ENCODE peak calls at places on chromosomes 12 and 14, in four cellular contexts. C, V, U and F are unnamed samples.

GRCh38 chr12:91978143-91978542 is 167.5 kb downstream of the BTG1 start:
- DNase-seq in C (no peak), V (no peak), U (no peak), F (no peak)

GRCh38 chr14:22052795-22053194 is 379.2 kb upstream of the OR4E1 start:
- DNase-seq in C (no peak), V (no peak), U (no peak), F (no peak)

GRCh38 chr14:33404054-33404453 is 465.4 kb downstream of the NPAS3 start:
- DNase-seq in C (no peak), V (no peak), U (no peak), F (no peak)

GRCh38 chr12:5963515-5963914 is 18.5 kb upstream of the ANO2 start:
- DNase-seq in C (no peak), V (no peak), U (no peak), F (no peak)

GRCh38 chr14:94971750-94972149 is 185.6 kb downstream of the DICER1 start:
- DNase-seq in C (no peak), V (no peak), U (peak; percentile 38), F (no peak)

GRCh38 chr12:121765573-121765972 is 27.9 kb downstream of the RHOF start:
- DNase-seq in C (peak; percentile 58), V (no peak), U (no peak), F (peak; percentile 88)

GRCh38 chr12:7460375-7461259 is 16.7 kb upstream of the CD163L1 start:
- DNase-seq in C (peak; percentile 34), V (no peak), U (peak; percentile 54), F (no peak)

GRCh38 chr12:121214855-121215745 is 5.2 kb downstream of the P2RX4 start:
- DNase-seq in C (peak; percentile 75), V (no peak), U (no peak), F (peak; percentile 75)

GRCh38 chr14:62734831-62735230 is 310.4 kb downstream of the KCNH5 start:
- DNase-seq in C (no peak), V (no peak), U (no peak), F (no peak)

GRCh38 chr12:8687846-8688601 is 9.8 kb upstream of the RIMKLB start:
- DNase-seq in C (peak; percentile 27), V (peak; percentile 56), U (peak; percentile 29), F (peak; percentile 55)

GRCh38 chr12:53701518-53702264 is 25.6 kb downstream of the CALCOCO1 start:
- DNase-seq in C (peak; percentile 60), V (peak; percentile 80), U (peak; percentile 84), F (peak; percentile 30)

GRCh38 chr14:24071144-24071697 is at the start of gene CPNE6:
- DNase-seq in C (no peak), V (no peak), U (no peak), F (no peak)

GRCh38 chr12:97275261-97276197 is 187.1 kb upstream of the RMST start:
- DNase-seq in C (no peak), V (no peak), U (no peak), F (no peak)

GRCh38 chr14:102897299-102898027 is 25.0 kb upstream of the AMN start:
- DNase-seq in C (no peak), V (no peak), U (no peak), F (no peak)

GRCh38 chr12:55983229-55983849 is 9.5 kb downstream of the RAB5B start:
- DNase-seq in C (no peak), V (no peak), U (no peak), F (no peak)

GRCh38 chr12:57623811-57624390 is 9.1 kb downstream of the B4GALNT1 start:
- DNase-seq in C (no peak), V (no peak), U (no peak), F (no peak)

GRCh38 chr14:34461334-34462131 is 507 bp downstream of the SPTSSA start:
- DNase-seq in C (peak; percentile 13), V (peak; percentile 51), U (peak; percentile 65), F (no peak)

GRCh38 chr14:75417674-75418073 is 10.1 kb upstream of the JDP2 start:
- DNase-seq in C (no peak), V (no peak), U (no peak), F (no peak)

GRCh38 chr14:50003213-50004021 is 110.5 kb downstream of the ARF6 start:
- DNase-seq in C (peak; percentile 65), V (peak; percentile 87), U (peak; percentile 95), F (no peak)

GRCh38 chr14:99972748-99973466 is 92.3 kb upstream of the EVL start:
- DNase-seq in C (no peak), V (no peak), U (no peak), F (no peak)

GRCh38 chr14:81137316-81137715 is 83.4 kb downstream of the GTF2A1 start:
- DNase-seq in C (no peak), V (no peak), U (no peak), F (no peak)

GRCh38 chr12:114627393-114627792 is 56.6 kb downstream of the TBX3 start:
- DNase-seq in C (no peak), V (no peak), U (no peak), F (no peak)

GRCh38 chr12:530308-530707 is 70.6 kb downstream of the B4GALNT3 start:
- DNase-seq in C (no peak), V (no peak), U (no peak), F (no peak)

GRCh38 chr14:58100735-58101368 is 51.2 kb downstream of the ARMH4 start:
- DNase-seq in C (no peak), V (no peak), U (no peak), F (peak; percentile 42)

GRCh38 chr12:108371801-108372344 is 32.8 kb upstream of the CMKLR1 start:
- DNase-seq in C (no peak), V (peak; percentile 33), U (no peak), F (no peak)

GRCh38 chr12:12172106-12172511 is 94.7 kb downstream of the LRP6 start:
- DNase-seq in C (no peak), V (no peak), U (no peak), F (no peak)

GRCh38 chr12:28108599-28108998 is 81.7 kb upstream of the CCDC91 start:
- DNase-seq in C (no peak), V (no peak), U (no peak), F (no peak)

GRCh38 chr14:37791384-37792036 is 196.1 kb downstream of the TTC6 start:
- DNase-seq in C (no peak), V (no peak), U (no peak), F (no peak)

GRCh38 chr12:25121110-25121509 is 73.8 kb downstream of the DNAI7 start:
- DNase-seq in C (no peak), V (no peak), U (no peak), F (no peak)

GRCh38 chr12:25123126-25123525 is 71.8 kb downstream of the DNAI7 start:
- DNase-seq in C (no peak), V (no peak), U (no peak), F (no peak)

GRCh38 chr12:25121916-25122315 is 73.0 kb downstream of the DNAI7 start:
- DNase-seq in C (no peak), V (no peak), U (no peak), F (no peak)

GRCh38 chr12:25115677-25116076 is 79.3 kb downstream of the DNAI7 start:
- DNase-seq in C (no peak), V (no peak), U (no peak), F (no peak)

GRCh38 chr12:25119020-25119419 is 75.9 kb downstream of the DNAI7 start:
- DNase-seq in C (no peak), V (no peak), U (no peak), F (no peak)
- TF ChIP-seq CTCF in C (no peak), V (no peak), U (no peak), F (no peak)

GRCh38 chr12:100376166-100376565 is 19.3 kb downstream of the SLC17A8 start:
- DNase-seq in C (no peak), V (no peak), U (no peak), F (no peak)

GRCh38 chr12:100375023-100375737 is 18.3 kb downstream of the SLC17A8 start:
- DNase-seq in C (no peak), V (peak; percentile 34), U (peak; percentile 35), F (no peak)

GRCh38 chr12:100368066-100368465 is 11.2 kb downstream of the SLC17A8 start:
- DNase-seq in C (no peak), V (no peak), U (no peak), F (no peak)

GRCh38 chr12:100372846-100373245 is 16.0 kb downstream of the SLC17A8 start:
- DNase-seq in C (no peak), V (no peak), U (no peak), F (no peak)

GRCh38 chr12:100371146-100371545 is 14.3 kb downstream of the SLC17A8 start:
- DNase-seq in C (no peak), V (no peak), U (no peak), F (no peak)
- H3K27me3 ChIP-seq in C (no peaks in the 10 kb centered on the region), V (no peaks in the 10 kb centered on the region), U (no peaks in the 10 kb centered on the region), F (no peaks in the 10 kb centered on the region)

DNA sequence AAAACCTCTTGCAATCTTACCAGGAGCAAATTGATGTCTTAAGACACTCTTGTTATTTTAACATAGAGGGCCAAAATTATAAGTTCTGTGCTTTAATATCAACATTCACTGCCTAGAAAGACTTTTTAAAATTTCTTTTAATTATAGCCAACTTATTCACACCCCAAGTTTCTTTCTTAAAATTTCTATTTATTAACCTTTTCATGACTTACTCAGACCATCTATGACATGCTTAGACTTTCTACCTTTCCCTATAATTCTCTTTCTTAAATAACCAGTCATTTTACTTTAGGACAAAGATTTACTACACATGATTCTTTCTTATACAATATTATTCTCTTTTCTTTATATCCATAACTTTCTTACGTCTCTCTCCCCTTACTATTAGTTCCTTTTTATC is 220.4 kb downstream of the NUBPL start:
- DNase-seq in C (no peak), V (no peak), U (no peak), F (no peak)
- TF ChIP-seq CTCF in C (no peak), V (no peak), U (no peak), F (no peak)

GRCh38 chr14:60490270-60490669 is 4.4 kb upstream of the C14orf39 start:
- DNase-seq in C (no peak), V (no peak), U (no peak), F (no peak)

GRCh38 chr14:60487211-60487610 is 1.3 kb upstream of the C14orf39 start:
- DNase-seq in C (no peak), V (no peak), U (no peak), F (no peak)

GRCh38 chr14:60485600-60486251 is at the start of gene C14orf39:
- DNase-seq in C (no peak), V (no peak), U (no peak), F (peak; percentile 11)

GRCh38 chr14:60485057-60485599 is 735 bp downstream of the C14orf39 start:
- DNase-seq in C (no peak), V (no peak), U (no peak), F (no peak)

GRCh38 chr14:60488175-60488574 is 2.3 kb upstream of the C14orf39 start:
- DNase-seq in C (no peak), V (no peak), U (no peak), F (no peak)
- H3K27me3 ChIP-seq in C (no peaks in the 10 kb centered on the region), V (no peaks in the 10 kb centered on the region), U (peaks cover 62% of the 10 kb centered on the region), F (peaks cover 31% of the 10 kb centered on the region)